ENCODE peak calls at places on chromosomes 16 and 17, in five cellular contexts. One of them, this sample, is unnamed.

GRCh38 chr16:730666-731509 is 4.0 kb downstream of the HAGHL start:
- DNase-seq in activated effector memory CD4-positive, alpha-beta T cell treated with anti-CD3 and anti-CD28 coated beads, Interleukin-2, amount 50 U/mL, for 16 hours: no peak
- DNase-seq in NCI-H2081: no peak
- DNase-seq in brain pericyte: no peak
- DNase-seq in omental fat pad: no peak
- DNase-seq in this sample: no peak

GRCh38 chr17:44960654-44961053 is 7.4 kb downstream of the C1QL1 start:
- DNase-seq in activated effector memory CD4-positive, alpha-beta T cell treated with anti-CD3 and anti-CD28 coated beads, Interleukin-2, amount 50 U/mL, for 16 hours: no peak
- DNase-seq in NCI-H2081: no peak
- DNase-seq in brain pericyte: no peak
- DNase-seq in omental fat pad: no peak
- DNase-seq in this sample: no peak

GRCh38 chr17:76879691-76880090 is 11.5 kb downstream of the MGAT5B start:
- DNase-seq in activated effector memory CD4-positive, alpha-beta T cell treated with anti-CD3 and anti-CD28 coated beads, Interleukin-2, amount 50 U/mL, for 16 hours: no peak
- DNase-seq in NCI-H2081: no peak
- DNase-seq in brain pericyte: no peak
- DNase-seq in omental fat pad: no peak
- DNase-seq in this sample: no peak

GRCh38 chr16:927406-927805 is 43.4 kb downstream of the LMF1 start:
- DNase-seq in activated effector memory CD4-positive, alpha-beta T cell treated with anti-CD3 and anti-CD28 coated beads, Interleukin-2, amount 50 U/mL, for 16 hours: no peak
- DNase-seq in NCI-H2081: no peak
- DNase-seq in brain pericyte: no peak
- DNase-seq in omental fat pad: no peak
- DNase-seq in this sample: no peak

GRCh38 chr17:82300707-82301270 is 16.6 kb downstream of the CD7 start:
- DNase-seq in activated effector memory CD4-positive, alpha-beta T cell treated with anti-CD3 and anti-CD28 coated beads, Interleukin-2, amount 50 U/mL, for 16 hours: peak
- DNase-seq in NCI-H2081: no peak
- DNase-seq in brain pericyte: no peak
- DNase-seq in omental fat pad: no peak
- DNase-seq in this sample: peak

GRCh38 chr17:74213897-74214386 is 571 bp downstream of the TTYH2 start:
- DNase-seq in activated effector memory CD4-positive, alpha-beta T cell treated with anti-CD3 and anti-CD28 coated beads, Interleukin-2, amount 50 U/mL, for 16 hours: no peak
- DNase-seq in NCI-H2081: peak
- DNase-seq in brain pericyte: no peak
- DNase-seq in omental fat pad: no peak
- DNase-seq in this sample: no peak

GRCh38 chr17:18323007-18323406 is 7.9 kb downstream of the SMCR8 start:
- DNase-seq in activated effector memory CD4-positive, alpha-beta T cell treated with anti-CD3 and anti-CD28 coated beads, Interleukin-2, amount 50 U/mL, for 16 hours: no peak
- DNase-seq in NCI-H2081: no peak
- DNase-seq in brain pericyte: no peak
- DNase-seq in omental fat pad: no peak
- DNase-seq in this sample: no peak

GRCh38 chr17:18159551-18160120 is 24.0 kb upstream of the ALKBH5 start:
- DNase-seq in activated effector memory CD4-positive, alpha-beta T cell treated with anti-CD3 and anti-CD28 coated beads, Interleukin-2, amount 50 U/mL, for 16 hours: no peak
- DNase-seq in NCI-H2081: no peak
- DNase-seq in brain pericyte: no peak
- DNase-seq in omental fat pad: no peak
- DNase-seq in this sample: no peak

GRCh38 chr17:6177941-6178694 is 107.9 kb downstream of the WSCD1 start:
- DNase-seq in activated effector memory CD4-positive, alpha-beta T cell treated with anti-CD3 and anti-CD28 coated beads, Interleukin-2, amount 50 U/mL, for 16 hours: no peak
- DNase-seq in NCI-H2081: no peak
- DNase-seq in brain pericyte: no peak
- DNase-seq in omental fat pad: no peak
- DNase-seq in this sample: no peak

GRCh38 chr17:79622201-79622601 is 11.3 kb upstream of the RBFOX3 start:
- DNase-seq in activated effector memory CD4-positive, alpha-beta T cell treated with anti-CD3 and anti-CD28 coated beads, Interleukin-2, amount 50 U/mL, for 16 hours: peak
- DNase-seq in NCI-H2081: no peak
- DNase-seq in brain pericyte: no peak
- DNase-seq in omental fat pad: no peak
- DNase-seq in this sample: peak

GRCh38 chr17:81712468-81713003 is 452 bp downstream of the SLC25A10 start:
- DNase-seq in activated effector memory CD4-positive, alpha-beta T cell treated with anti-CD3 and anti-CD28 coated beads, Interleukin-2, amount 50 U/mL, for 16 hours: no peak
- DNase-seq in NCI-H2081: peak
- DNase-seq in brain pericyte: no peak
- DNase-seq in omental fat pad: no peak
- DNase-seq in this sample: no peak

GRCh38 chr16:82756283-82756599 is 129.5 kb downstream of the CDH13 start:
- DNase-seq in activated effector memory CD4-positive, alpha-beta T cell treated with anti-CD3 and anti-CD28 coated beads, Interleukin-2, amount 50 U/mL, for 16 hours: no peak
- DNase-seq in NCI-H2081: no peak
- DNase-seq in brain pericyte: no peak
- DNase-seq in omental fat pad: no peak
- DNase-seq in this sample: no peak

This sample was measured in cardiac septum.